ENCODE peak calls at places on chromosome 19, in nine cellular contexts. Z is stimulated activated CD8-positive, alpha-beta memory T cell treated with anti-CD3 and anti-CD28 coated beads, Interleukin-12 subunit alpha, Interleukin-12 subunit beta, amount 100 ng/mL, for 1 hour; Y is HFFc6; O is effector memory CD4-positive, alpha-beta T cell; F is iris pigment epithelial cell; P is stimulated activated naive CD8-positive, alpha-beta T cell treated with anti-CD3 and anti-CD28 coated beads, Interleukin-15, Interleukin-2, amounts not matched to agents 100 U/mL and 50 U/mL, for 24 hours; D is endothelial cell; L is lower leg skin; J is HL-60. G is an unnamed sample.

GRCh38 chr19:53977991-53978731 is 13.3 kb upstream of the CACNG6 start:
- DNase-seq in Z (no peak), Y (peak), O (no peak), F (peak), P (peak), D (peak), L (peak), J (no peak), G (no peak)

GRCh38 chr19:42185281-42185680 is 32.2 kb downstream of the DEDD2 start:
- DNase-seq in Z (no peak), Y (no peak), O (no peak), F (no peak), P (no peak), D (no peak), L (no peak), J (peak), G (no peak)

GRCh38 chr19:45568732-45569131 is 15.9 kb downstream of the OPA3 start:
- DNase-seq in Z (no peak), Y (peak), O (no peak), F (peak), P (no peak), D (no peak), L (no peak), J (no peak), G (no peak)

GRCh38 chr19:371501-372160 is 27.0 kb upstream of the MIER2 start:
- DNase-seq in Z (no peak), Y (no peak), O (no peak), F (no peak), P (no peak), D (no peak), L (peak), J (no peak), G (no peak)

GRCh38 chr19:18414504-18415176 is 4.6 kb upstream of the SSBP4 start:
- DNase-seq in Z (no peak), Y (no peak), O (no peak), F (peak), P (no peak), D (no peak), L (no peak), J (peak), G (peak)

GRCh38 chr19:10001899-10002298 is 8.4 kb downstream of the COL5A3 start:
- DNase-seq in Z (no peak), Y (no peak), O (no peak), F (no peak), P (peak), D (peak), L (no peak), J (no peak), G (peak)

GRCh38 chr19:56995298-56995697 is 124.5 kb upstream of the USP29 start:
- DNase-seq in Z (no peak), Y (no peak), O (no peak), F (no peak), P (no peak), D (no peak), L (no peak), J (no peak), G (no peak)

GRCh38 chr19:29876414-29876813 is 64.6 kb downstream of the CCNE1 start:
- DNase-seq in Z (no peak), Y (no peak), O (no peak), F (no peak), P (no peak), D (no peak), L (no peak), J (no peak), G (no peak)

GRCh38 chr19:18603255-18603957 is 3.2 kb downstream of the CRLF1 start:
- DNase-seq in Z (no peak), Y (no peak), O (no peak), F (peak), P (peak), D (peak), L (peak), J (peak), G (peak)

GRCh38 chr19:42132030-42132628 is at the start of gene POU2F2:
- DNase-seq in Z (peak), Y (no peak), O (peak), F (no peak), P (peak), D (no peak), L (peak), J (no peak), G (peak)

GRCh38 chr19:12260861-12261260 is 33.8 kb downstream of the ZNF44 start:
- DNase-seq in Z (no peak), Y (no peak), O (no peak), F (no peak), P (no peak), D (no peak), L (no peak), J (peak), G (no peak)

G was measured in GM13976.